ENCODE peak calls at places on chromosomes 2 and 18, in nine cellular contexts. T is endodermal cell; F is fibroblast of pulmonary artery; K is naive thymus-derived CD8-positive, alpha-beta T cell; O is choroid plexus epithelial cell; C is right cardiac atrium; W is stimulated activated CD8-positive, alpha-beta memory T cell treated with anti-CD3 and anti-CD28 coated beads, Interleukin-15, amount 100 ng/mL, for 4 hours; L is stimulated activated CD4-positive, alpha-beta T cell treated with anti-CD3 and anti-CD28 coated beads, Interleukin-4, amount 100 ng/mL, for 48 hours; P is suprapubic skin. A is an unnamed sample.

GRCh38 chr2:238947920-238948710 is 100.2 kb downstream of the TWIST2 start:
- DNase-seq in T (peak), F (peak), K (no peak), O (peak), C (peak), W (no peak), L (no peak), P (peak), A (no peak)

GRCh38 chr18:58870130-58870529 is 5.5 kb downstream of the ZNF532 start:
- DNase-seq in T (no peak), F (peak), K (no peak), O (peak), C (no peak), W (no peak), L (no peak), P (no peak), A (no peak)

GRCh38 chr18:34117319-34117718 is 107.4 kb downstream of the NOL4 start:
- DNase-seq in T (no peak), F (no peak), K (no peak), O (no peak), C (no peak), W (no peak), L (no peak), P (no peak), A (no peak)

GRCh38 chr2:133936601-133937000 is 317.3 kb upstream of the MGAT5 start:
- DNase-seq in T (no peak), F (no peak), K (no peak), O (no peak), C (no peak), W (no peak), L (no peak), P (no peak), A (no peak)

GRCh38 chr2:160224060-160224459 is 24.0 kb upstream of the ITGB6 start:
- DNase-seq in T (no peak), F (peak), K (no peak), O (peak), C (no peak), W (no peak), L (no peak), P (no peak), A (no peak)

GRCh38 chr2:141641462-141641861 is 489.4 kb downstream of the LRP1B start:
- DNase-seq in T (no peak), F (peak), K (no peak), O (peak), C (no peak), W (no peak), L (no peak), P (no peak), A (no peak)

GRCh38 chr2:71474116-71474743 is 20.9 kb downstream of the DYSF start:
- DNase-seq in T (no peak), F (no peak), K (no peak), O (no peak), C (no peak), W (no peak), L (no peak), P (no peak), A (no peak)

GRCh38 chr2:37523861-37524362 is 147.5 kb downstream of the CDC42EP3 start:
- DNase-seq in T (no peak), F (peak), K (no peak), O (peak), C (peak), W (no peak), L (no peak), P (no peak), A (no peak)

GRCh38 chr18:50819027-50819726 is 639 bp downstream of the MRO start:
- DNase-seq in T (peak), F (peak), K (no peak), O (no peak), C (peak), W (no peak), L (no peak), P (no peak), A (no peak)

GRCh38 chr2:142824756-142825155 is 52.7 kb upstream of the KYNU start:
- DNase-seq in T (no peak), F (no peak), K (no peak), O (no peak), C (no peak), W (no peak), L (no peak), P (no peak), A (no peak)

GRCh38 chr2:188142636-188143035 is 149.0 kb upstream of the GULP1 start:
- DNase-seq in T (no peak), F (peak), K (no peak), O (peak), C (no peak), W (no peak), L (no peak), P (no peak), A (no peak)

GRCh38 chr2:50492452-50492851 is 539.5 kb downstream of the NRXN1 start:
- DNase-seq in T (peak), F (peak), K (no peak), O (peak), C (no peak), W (no peak), L (peak), P (no peak), A (no peak)

GRCh38 chr18:62485684-62486083 is 37.1 kb upstream of the ZCCHC2 start:
- DNase-seq in T (no peak), F (peak), K (no peak), O (peak), C (no peak), W (no peak), L (no peak), P (no peak), A (peak)

GRCh38 chr2:207694811-207695281 is 16.6 kb upstream of the CCNYL1 start:
- DNase-seq in T (no peak), F (peak), K (no peak), O (peak), C (no peak), W (no peak), L (no peak), P (no peak), A (no peak)

GRCh38 chr2:239945751-239946569 is 79.2 kb downstream of the NDUFA10 start:
- DNase-seq in T (peak), F (no peak), K (no peak), O (no peak), C (no peak), W (no peak), L (no peak), P (peak), A (peak)

GRCh38 chr2:111675419-111676194 is 208.4 kb downstream of the ANAPC1 start:
- DNase-seq in T (no peak), F (no peak), K (no peak), O (no peak), C (no peak), W (no peak), L (no peak), P (no peak), A (no peak)